ENCODE peak calls at places on chromosome 6, in four cellular contexts. E, Z, W and V are unnamed samples.

GRCh38 chr6:32576261-32576660 is 13.4 kb downstream of the HLA-DRB1 start:
- DNase-seq in E (no peak), Z (no peak), W (no peak), V (no peak)

GRCh38 chr6:13190391-13190790 is 137.9 kb downstream of the TBC1D7 start:
- DNase-seq in E (no peak), Z (no peak), W (no peak), V (no peak)

GRCh38 chr6:158772851-158773371 is 46.3 kb downstream of the EZR start:
- DNase-seq in E (no peak), Z (no peak), W (no peak), V (no peak)

GRCh38 chr6:157982580-157983438 is 1.1 kb downstream of the SYNJ2 start:
- DNase-seq in E (peak), Z (no peak), W (peak), V (no peak)

GRCh38 chr6:148509789-148510581 is 167.3 kb downstream of the SASH1 start:
- DNase-seq in E (no peak), Z (no peak), W (no peak), V (no peak)

GRCh38 chr6:82246802-82247633 is 526 bp downstream of the IBTK start:
- DNase-seq in E (peak), Z (peak), W (peak), V (peak)

GRCh38 chr6:102549221-102549874 is 1155.8 kb downstream of the GRIK2 start:
- DNase-seq in E (no peak), Z (no peak), W (no peak), V (no peak)

GRCh38 chr6:159098636-159099106 is 53.9 kb upstream of the TAGAP start:
- DNase-seq in E (no peak), Z (no peak), W (no peak), V (no peak)

GRCh38 chr6:146545608-146546007 is 2.0 kb downstream of the RAB32 start:
- DNase-seq in E (no peak), Z (no peak), W (no peak), V (no peak)

DNA sequence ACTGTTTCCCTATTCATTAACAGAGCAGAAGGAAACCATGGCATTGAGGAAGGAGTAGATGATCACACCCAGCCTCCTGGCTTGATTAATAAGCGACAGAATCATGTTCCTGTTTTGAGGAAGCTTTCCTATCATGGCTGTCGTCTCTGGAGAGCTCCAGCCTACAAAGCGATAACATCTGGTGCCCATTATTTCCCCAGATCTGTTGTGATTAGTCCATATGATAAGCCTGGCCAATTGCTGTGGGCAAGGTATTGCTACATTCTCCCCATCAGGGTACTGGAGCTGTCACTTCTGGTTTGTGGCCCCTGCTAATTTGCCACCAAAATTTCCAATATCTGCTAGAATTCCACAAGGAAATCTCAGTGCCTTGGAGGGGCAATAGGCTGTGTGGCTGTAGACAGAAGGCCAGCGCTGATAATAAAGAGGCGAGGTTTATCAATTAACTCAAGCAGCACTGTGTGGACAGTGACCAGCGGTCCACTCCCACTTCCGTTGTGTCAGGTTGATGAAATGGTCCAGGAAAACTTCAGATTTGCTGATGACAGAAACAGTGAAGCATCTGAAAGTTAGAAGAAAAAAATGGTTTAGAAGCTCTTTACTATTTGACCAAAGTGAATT is 66.4 kb downstream of the OLIG3 start:
- DNase-seq in E (no peak), Z (no peak), W (no peak), V (no peak)
- TF ChIP-seq FOXJ3 in E (no peak), Z (no peak), W (no peak), V (no peak)

GRCh38 chr6:131143319-131143718 is 8.1 kb downstream of the AKAP7 start:
- DNase-seq in E (no peak), Z (no peak), W (no peak), V (no peak)
- TF ChIP-seq CTCF in E (no peak), Z (no peak), W (no peak), V (no peak)

GRCh38 chr6:43075791-43076092 is 372 bp upstream of the PTK7 start:
- DNase-seq in E (no peak), Z (no peak), W (no peak), V (no peak)

GRCh38 chr6:43076928-43077809 is 1.1 kb downstream of the PTK7 start:
- DNase-seq in E (peak), Z (peak), W (no peak), V (peak)

GRCh38 chr6:43078651-43079050 is 2.5 kb downstream of the PTK7 start:
- DNase-seq in E (no peak), Z (no peak), W (no peak), V (no peak)

GRCh38 chr6:43076093-43076927 is at the start of gene PTK7:
- DNase-seq in E (peak), Z (peak), W (peak), V (peak)

GRCh38 chr6:43077981-43078411 is 1.9 kb downstream of the PTK7 start:
- DNase-seq in E (no peak), Z (no peak), W (no peak), V (peak)
- TF ChIP-seq FOXJ3 in E (no peak), Z (no peak), W (no peak), V (no peak)

GRCh38 chr6:26592649-26593048 is 4.1 kb upstream of the ABT1 start:
- DNase-seq in E (peak), Z (no peak), W (no peak), V (peak)
- TF ChIP-seq CTCF in E (peak), Z (no peak), W (peak), V (no peak)

DNA sequence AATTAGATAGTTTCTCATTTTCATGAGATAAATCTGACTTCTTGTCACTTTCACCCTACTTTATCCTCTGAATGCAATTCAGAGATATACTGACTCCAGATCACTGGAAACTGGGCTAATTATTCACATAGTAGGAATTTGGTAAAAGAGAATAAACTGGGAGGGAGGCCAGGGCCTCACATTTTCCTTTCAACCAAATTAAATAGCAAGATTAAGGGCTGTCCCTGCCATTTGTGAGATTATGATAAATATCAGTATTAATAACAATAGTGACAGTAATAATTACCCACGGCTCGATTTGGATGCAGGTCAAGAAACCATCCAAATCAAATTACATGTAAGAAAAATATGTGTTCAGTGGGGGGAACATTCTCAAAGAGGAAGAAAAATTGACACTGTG is 140.5 kb downstream of the CD83 start:
- DNase-seq in E (no peak), Z (no peak), W (no peak), V (no peak)
- TF ChIP-seq FOXJ3 in E (no peak), Z (no peak), W (no peak), V (no peak)